ENCODE peak calls at places on chromosomes 1 and 21, in ten cellular contexts. One of them, this sample, is unnamed.

GRCh38 chr1:224203243-224204016 is 20.4 kb downstream of the DEGS1 start:
- DNase-seq in stomach: peak; percentile 64
- DNase-seq in H1: no peak
- DNase-seq in transverse colon: peak; percentile 34
- DNase-seq in spleen: peak; percentile 84
- DNase-seq in K562: no peak
- DNase-seq in HepG2: no peak
- DNase-seq in GM12878: peak; percentile 70
- DNase-seq in GM23338: peak; percentile 77
- DNase-seq in breast epithelium: peak; percentile 69
- DNase-seq in this sample: no peak

GRCh38 chr1:113903496-113904291 is 905 bp downstream of the AP4B1 start:
- DNase-seq in GM12878: peak; percentile 31
- DNase-seq in GM23338: no peak
- DNase-seq in breast epithelium: no peak
- DNase-seq in HepG2: no peak
- DNase-seq in transverse colon: no peak
- DNase-seq in stomach: no peak
- DNase-seq in K562: peak; percentile 34
- DNase-seq in spleen: no peak
- DNase-seq in H1: no peak
- DNase-seq in this sample: peak; percentile 29

GRCh38 chr1:243434594-243434993 is 178.8 kb downstream of the SDCCAG8 start:
- DNase-seq in spleen: no peak
- DNase-seq in breast epithelium: no peak
- DNase-seq in GM23338: no peak
- DNase-seq in stomach: no peak
- DNase-seq in H1: no peak
- DNase-seq in transverse colon: no peak
- DNase-seq in HepG2: no peak
- DNase-seq in GM12878: no peak
- DNase-seq in K562: no peak
- DNase-seq in this sample: no peak

GRCh38 chr1:193408782-193409293 is 222.4 kb upstream of the B3GALT2 start:
- DNase-seq in GM23338: peak; percentile 24
- DNase-seq in GM12878: no peak
- DNase-seq in breast epithelium: no peak
- DNase-seq in spleen: no peak
- DNase-seq in transverse colon: peak; percentile 40
- DNase-seq in stomach: peak; percentile 81
- DNase-seq in K562: no peak
- DNase-seq in HepG2: no peak
- DNase-seq in H1: no peak
- DNase-seq in this sample: no peak

GRCh38 chr1:21323091-21323490 is 32.8 kb upstream of the ECE1 start:
- DNase-seq in breast epithelium: no peak
- DNase-seq in stomach: no peak
- DNase-seq in GM12878: no peak
- DNase-seq in transverse colon: no peak
- DNase-seq in H1: no peak
- DNase-seq in K562: no peak
- DNase-seq in HepG2: no peak
- DNase-seq in GM23338: no peak
- DNase-seq in spleen: no peak
- DNase-seq in this sample: no peak

GRCh38 chr21:45818904-45819285 is 162.7 kb upstream of the COL6A1 start:
- DNase-seq in transverse colon: no peak
- DNase-seq in spleen: no peak
- DNase-seq in breast epithelium: no peak
- DNase-seq in stomach: no peak
- DNase-seq in GM12878: peak; percentile 21
- DNase-seq in GM23338: no peak
- DNase-seq in HepG2: peak; percentile 73
- DNase-seq in H1: no peak
- DNase-seq in K562: no peak
- DNase-seq in this sample: peak; percentile 52

GRCh38 chr21:15794277-15794912 is 64.6 kb downstream of the USP25 start:
- DNase-seq in spleen: no peak
- DNase-seq in H1: no peak
- DNase-seq in K562: peak; percentile 5
- DNase-seq in GM12878: no peak
- DNase-seq in stomach: no peak
- DNase-seq in HepG2: no peak
- DNase-seq in transverse colon: no peak
- DNase-seq in GM23338: no peak
- DNase-seq in breast epithelium: no peak
- DNase-seq in this sample: no peak

GRCh38 chr21:45982256-45982757 is 737 bp downstream of the COL6A1 start:
- DNase-seq in transverse colon: peak; percentile 26
- DNase-seq in HepG2: no peak
- DNase-seq in H1: no peak
- DNase-seq in stomach: no peak
- DNase-seq in K562: no peak
- DNase-seq in breast epithelium: peak; percentile 40
- DNase-seq in spleen: peak; percentile 77
- DNase-seq in GM23338: no peak
- DNase-seq in GM12878: no peak
- DNase-seq in this sample: no peak

GRCh38 chr1:24724345-24725208 is 20.7 kb upstream of the CLIC4 start:
- DNase-seq in HepG2: peak; percentile 96
- DNase-seq in transverse colon: no peak
- DNase-seq in GM23338: peak; percentile 58
- DNase-seq in H1: no peak
- DNase-seq in GM12878: no peak
- DNase-seq in stomach: peak; percentile 67
- DNase-seq in K562: peak; percentile 80
- DNase-seq in breast epithelium: no peak
- DNase-seq in spleen: no peak
- DNase-seq in this sample: no peak

GRCh38 chr1:47585141-47585902 is 147.5 kb downstream of the FOXD2 start:
- DNase-seq in stomach: no peak
- DNase-seq in K562: no peak
- DNase-seq in HepG2: no peak
- DNase-seq in H1: no peak
- DNase-seq in spleen: peak; percentile 22
- DNase-seq in GM12878: no peak
- DNase-seq in transverse colon: no peak
- DNase-seq in GM23338: no peak
- DNase-seq in breast epithelium: no peak
- DNase-seq in this sample: no peak

GRCh38 chr1:243850368-243851128 is 505 bp upstream of the AKT3 start:
- DNase-seq in stomach: peak; percentile 61
- DNase-seq in HepG2: peak; percentile 3
- DNase-seq in K562: peak; percentile 80
- DNase-seq in H1: no peak
- DNase-seq in GM23338: peak; percentile 90
- DNase-seq in GM12878: no peak
- DNase-seq in spleen: no peak
- DNase-seq in breast epithelium: peak; percentile 75
- DNase-seq in transverse colon: peak; percentile 81
- DNase-seq in this sample: peak; percentile 13

GRCh38 chr21:41876928-41877652 is 2.1 kb downstream of the PRDM15 start:
- DNase-seq in K562: no peak
- DNase-seq in HepG2: no peak
- DNase-seq in stomach: no peak
- DNase-seq in transverse colon: no peak
- DNase-seq in GM12878: no peak
- DNase-seq in breast epithelium: no peak
- DNase-seq in H1: no peak
- DNase-seq in spleen: peak; percentile 71
- DNase-seq in GM23338: no peak
- DNase-seq in this sample: no peak

GRCh38 chr1:63946866-63947491 is 173.2 kb downstream of the ROR1 start:
- DNase-seq in HepG2: no peak
- DNase-seq in breast epithelium: no peak
- DNase-seq in spleen: no peak
- DNase-seq in stomach: peak; percentile 66
- DNase-seq in K562: no peak
- DNase-seq in H1: no peak
- DNase-seq in GM12878: no peak
- DNase-seq in GM23338: no peak
- DNase-seq in transverse colon: peak; percentile 11
- DNase-seq in this sample: no peak

GRCh38 chr1:34511802-34512201 is 243.0 kb upstream of the GJB5 start:
- DNase-seq in breast epithelium: no peak
- DNase-seq in H1: no peak
- DNase-seq in GM23338: no peak
- DNase-seq in GM12878: no peak
- DNase-seq in HepG2: no peak
- DNase-seq in stomach: no peak
- DNase-seq in spleen: no peak
- DNase-seq in transverse colon: no peak
- DNase-seq in K562: no peak
- DNase-seq in this sample: no peak

GRCh38 chr1:236837897-236838296 is 42.8 kb downstream of the MTR start:
- DNase-seq in GM23338: no peak
- DNase-seq in K562: no peak
- DNase-seq in stomach: no peak
- DNase-seq in H1: no peak
- DNase-seq in HepG2: no peak
- DNase-seq in transverse colon: no peak
- DNase-seq in spleen: no peak
- DNase-seq in breast epithelium: no peak
- DNase-seq in GM12878: no peak
- DNase-seq in this sample: no peak

GRCh38 chr1:165928075-165928731 is 100.8 kb downstream of the UCK2 start:
- DNase-seq in GM12878: no peak
- DNase-seq in stomach: peak; percentile 37
- DNase-seq in breast epithelium: no peak
- DNase-seq in H1: no peak
- DNase-seq in spleen: no peak
- DNase-seq in GM23338: peak; percentile 75
- DNase-seq in transverse colon: peak; percentile 31
- DNase-seq in K562: peak; percentile 70
- DNase-seq in HepG2: peak; percentile 43
- DNase-seq in this sample: peak; percentile 38

GRCh38 chr1:52195161-52195560 is 53.3 kb downstream of the ZFYVE9 start:
- DNase-seq in GM12878: no peak
- DNase-seq in HepG2: no peak
- DNase-seq in K562: no peak
- DNase-seq in stomach: no peak
- DNase-seq in breast epithelium: no peak
- DNase-seq in GM23338: no peak
- DNase-seq in H1: no peak
- DNase-seq in transverse colon: no peak
- DNase-seq in spleen: no peak
- DNase-seq in this sample: no peak

GRCh38 chr21:37615962-37616361 is 249.4 kb downstream of the DYRK1A start:
- DNase-seq in K562: no peak
- DNase-seq in stomach: no peak
- DNase-seq in HepG2: no peak
- DNase-seq in GM12878: no peak
- DNase-seq in breast epithelium: no peak
- DNase-seq in GM23338: no peak
- DNase-seq in H1: no peak
- DNase-seq in spleen: no peak
- DNase-seq in transverse colon: no peak
- DNase-seq in this sample: no peak

GRCh38 chr1:59150537-59151386 is 146.1 kb upstream of the FGGY start:
- DNase-seq in HepG2: peak; percentile 44
- DNase-seq in stomach: peak; percentile 41
- DNase-seq in breast epithelium: peak; percentile 47
- DNase-seq in GM23338: no peak
- DNase-seq in K562: no peak
- DNase-seq in GM12878: peak; percentile 61
- DNase-seq in spleen: no peak
- DNase-seq in H1: no peak
- DNase-seq in transverse colon: peak; percentile 68
- DNase-seq in this sample: no peak
- H3K27ac ChIP-seq in HepG2: no peak overlapping the region
- H3K27ac ChIP-seq in stomach: peak overlapping the region; percentile 81
- H3K27ac ChIP-seq in breast epithelium: peak overlapping the region; percentile 64
- H3K27ac ChIP-seq in GM23338: no peak overlapping the region
- H3K27ac ChIP-seq in K562: no peak overlapping the region
- H3K27ac ChIP-seq in GM12878: no peak overlapping the region
- H3K27ac ChIP-seq in spleen: no peak overlapping the region
- H3K27ac ChIP-seq in H1: no peak overlapping the region
- H3K27ac ChIP-seq in transverse colon: peak overlapping the region; percentile 78
- H3K27ac ChIP-seq in this sample: no peak overlapping the region

GRCh38 chr1:154270833-154271232 is 1.6 kb upstream of the HAX1 start:
- DNase-seq in breast epithelium: no peak
- DNase-seq in H1: no peak
- DNase-seq in transverse colon: no peak
- DNase-seq in GM12878: peak; percentile 15
- DNase-seq in spleen: no peak
- DNase-seq in HepG2: no peak
- DNase-seq in GM23338: no peak
- DNase-seq in K562: no peak
- DNase-seq in stomach: no peak
- DNase-seq in this sample: no peak

GRCh38 chr1:154276797-154277196 is 4.4 kb downstream of the HAX1 start:
- DNase-seq in GM23338: peak; percentile 52
- DNase-seq in H1: no peak
- DNase-seq in stomach: no peak
- DNase-seq in K562: no peak
- DNase-seq in transverse colon: no peak
- DNase-seq in GM12878: no peak
- DNase-seq in HepG2: no peak
- DNase-seq in breast epithelium: no peak
- DNase-seq in spleen: no peak
- DNase-seq in this sample: no peak

GRCh38 chr1:154272999-154273563 is 652 bp downstream of the HAX1 start:
- DNase-seq in spleen: no peak
- DNase-seq in GM12878: no peak
- DNase-seq in breast epithelium: no peak
- DNase-seq in HepG2: no peak
- DNase-seq in GM23338: peak; percentile 28
- DNase-seq in K562: no peak
- DNase-seq in transverse colon: no peak
- DNase-seq in stomach: no peak
- DNase-seq in H1: no peak
- DNase-seq in this sample: no peak

GRCh38 chr1:154272217-154272998 is at the start of gene HAX1:
- DNase-seq in H1: peak; percentile 64
- DNase-seq in GM23338: peak; percentile 95
- DNase-seq in GM12878: peak; percentile 100
- DNase-seq in spleen: peak; percentile 98
- DNase-seq in stomach: peak; percentile 95
- DNase-seq in transverse colon: peak; percentile 96
- DNase-seq in HepG2: peak; percentile 89
- DNase-seq in K562: peak; percentile 93
- DNase-seq in breast epithelium: peak; percentile 92
- DNase-seq in this sample: peak; percentile 95
- TF ChIP-seq CTCF in H1: peak; percentile 78
- TF ChIP-seq CTCF in GM23338: peak; percentile 75
- TF ChIP-seq CTCF in GM12878: peak; percentile 84
- TF ChIP-seq CTCF in spleen: peak; percentile 80
- TF ChIP-seq CTCF in stomach: peak; percentile 59
- TF ChIP-seq CTCF in transverse colon: peak; percentile 79
- TF ChIP-seq CTCF in HepG2: peak; percentile 94
- TF ChIP-seq CTCF in K562: peak; percentile 93
- TF ChIP-seq CTCF in breast epithelium: peak; percentile 48
- TF ChIP-seq CTCF in this sample: peak; percentile 64

GRCh38 chr1:210684466-210685294 is 356.0 kb downstream of the HHAT start:
- DNase-seq in HepG2: no peak
- DNase-seq in stomach: no peak
- DNase-seq in transverse colon: no peak
- DNase-seq in spleen: no peak
- DNase-seq in H1: no peak
- DNase-seq in breast epithelium: no peak
- DNase-seq in GM23338: no peak
- DNase-seq in GM12878: peak; percentile 51
- DNase-seq in K562: no peak
- DNase-seq in this sample: no peak
- TF ChIP-seq POLR2AphosphoS5 in HepG2: no peak
- TF ChIP-seq POLR2AphosphoS5 in stomach: no peak
- TF ChIP-seq POLR2AphosphoS5 in transverse colon: no peak
- TF ChIP-seq POLR2AphosphoS5 in spleen: no peak
- TF ChIP-seq POLR2AphosphoS5 in H1: no peak
- TF ChIP-seq POLR2AphosphoS5 in breast epithelium: no peak
- TF ChIP-seq POLR2AphosphoS5 in GM23338: no peak
- TF ChIP-seq POLR2AphosphoS5 in GM12878: no peak
- TF ChIP-seq POLR2AphosphoS5 in K562: no peak
- TF ChIP-seq POLR2AphosphoS5 in this sample: no peak

GRCh38 chr1:228488818-228489674 is 1.9 kb downstream of the RNF187 start:
- DNase-seq in H1: no peak
- DNase-seq in transverse colon: no peak
- DNase-seq in HepG2: no peak
- DNase-seq in breast epithelium: no peak
- DNase-seq in spleen: no peak
- DNase-seq in GM12878: no peak
- DNase-seq in K562: no peak
- DNase-seq in stomach: no peak
- DNase-seq in GM23338: no peak
- DNase-seq in this sample: no peak
- H3K27ac ChIP-seq in H1: no peak overlapping the region
- H3K27ac ChIP-seq in transverse colon: no peak overlapping the region
- H3K27ac ChIP-seq in HepG2: no peak overlapping the region
- H3K27ac ChIP-seq in breast epithelium: peak overlapping the region; percentile 54
- H3K27ac ChIP-seq in spleen: no peak overlapping the region
- H3K27ac ChIP-seq in GM12878: no peak overlapping the region
- H3K27ac ChIP-seq in K562: peak overlapping the region; percentile 8
- H3K27ac ChIP-seq in stomach: no peak overlapping the region
- H3K27ac ChIP-seq in GM23338: no peak overlapping the region
- H3K27ac ChIP-seq in this sample: no peak overlapping the region